ENCODE peak calls at places on chromosomes 1 and 21, in five cellular contexts. One of them, this sample, is unnamed.

GRCh38 chr1:39524591-39525365 is 33.3 kb downstream of the BMP8A start:
- DNase-seq in D721Med: no peak
- DNase-seq in NCI-H345: no peak
- DNase-seq in substantia nigra: no peak
- DNase-seq in NCI-H1694 treated with DMSO at 0.1 percent for 48 hours: no peak
- DNase-seq in this sample: no peak

GRCh38 chr1:70168283-70168682 is 37.1 kb downstream of the LRRC40 start:
- DNase-seq in substantia nigra: no peak
- DNase-seq in NCI-H1694 treated with DMSO at 0.1 percent for 48 hours: no peak
- DNase-seq in D721Med: no peak
- DNase-seq in NCI-H345: no peak
- DNase-seq in this sample: no peak

GRCh38 chr1:23698466-23698865 is 6.9 kb downstream of the RPL11 start:
- DNase-seq in NCI-H1694 treated with DMSO at 0.1 percent for 48 hours: no peak
- DNase-seq in NCI-H345: no peak
- DNase-seq in D721Med: no peak
- DNase-seq in substantia nigra: no peak
- DNase-seq in this sample: no peak

GRCh38 chr1:50605186-50605875 is 182.1 kb upstream of the DMRTA2 start:
- DNase-seq in substantia nigra: no peak
- DNase-seq in NCI-H345: peak
- DNase-seq in D721Med: no peak
- DNase-seq in NCI-H1694 treated with DMSO at 0.1 percent for 48 hours: peak
- DNase-seq in this sample: peak

GRCh38 chr1:158093376-158093775 is 87.3 kb upstream of the CD1D start:
- DNase-seq in D721Med: no peak
- DNase-seq in NCI-H345: no peak
- DNase-seq in NCI-H1694 treated with DMSO at 0.1 percent for 48 hours: no peak
- DNase-seq in substantia nigra: no peak
- DNase-seq in this sample: no peak

GRCh38 chr21:45640888-45641479 is 2.5 kb upstream of the PCBP3 start:
- DNase-seq in NCI-H345: no peak
- DNase-seq in substantia nigra: no peak
- DNase-seq in NCI-H1694 treated with DMSO at 0.1 percent for 48 hours: no peak
- DNase-seq in D721Med: no peak
- DNase-seq in this sample: no peak

GRCh38 chr1:221497051-221497450 is 244.8 kb downstream of the DUSP10 start:
- DNase-seq in D721Med: no peak
- DNase-seq in substantia nigra: no peak
- DNase-seq in NCI-H1694 treated with DMSO at 0.1 percent for 48 hours: no peak
- DNase-seq in NCI-H345: no peak
- DNase-seq in this sample: no peak

GRCh38 chr21:33212159-33212851 is 17.4 kb upstream of the IFNAR2 start:
- DNase-seq in D721Med: no peak
- DNase-seq in substantia nigra: no peak
- DNase-seq in NCI-H1694 treated with DMSO at 0.1 percent for 48 hours: no peak
- DNase-seq in NCI-H345: no peak
- DNase-seq in this sample: no peak

GRCh38 chr1:182608850-182609610 is 4.8 kb upstream of the RGS16 start:
- DNase-seq in NCI-H345: no peak
- DNase-seq in NCI-H1694 treated with DMSO at 0.1 percent for 48 hours: no peak
- DNase-seq in substantia nigra: no peak
- DNase-seq in D721Med: no peak
- DNase-seq in this sample: no peak

GRCh38 chr1:12305377-12305776 is 75.5 kb downstream of the VPS13D start:
- DNase-seq in NCI-H1694 treated with DMSO at 0.1 percent for 48 hours: no peak
- DNase-seq in substantia nigra: no peak
- DNase-seq in NCI-H345: no peak
- DNase-seq in D721Med: no peak
- DNase-seq in this sample: no peak

GRCh38 chr1:77175230-77175844 is 43.9 kb downstream of the PIGK start:
- DNase-seq in D721Med: no peak
- DNase-seq in substantia nigra: no peak
- DNase-seq in NCI-H1694 treated with DMSO at 0.1 percent for 48 hours: no peak
- DNase-seq in NCI-H345: no peak
- DNase-seq in this sample: peak

GRCh38 chr1:206771353-206771722 is 765 bp downstream of the IL19 start:
- DNase-seq in D721Med: no peak
- DNase-seq in NCI-H345: no peak
- DNase-seq in substantia nigra: no peak
- DNase-seq in NCI-H1694 treated with DMSO at 0.1 percent for 48 hours: no peak
- DNase-seq in this sample: no peak

GRCh38 chr1:100622966-100623762 is 85.2 kb downstream of the GPR88 start:
- DNase-seq in NCI-H345: no peak
- DNase-seq in substantia nigra: no peak
- DNase-seq in NCI-H1694 treated with DMSO at 0.1 percent for 48 hours: no peak
- DNase-seq in D721Med: no peak
- DNase-seq in this sample: no peak

GRCh38 chr1:155504207-155504606 is 58.4 kb downstream of the ASH1L start:
- DNase-seq in NCI-H345: peak
- DNase-seq in substantia nigra: no peak
- DNase-seq in D721Med: no peak
- DNase-seq in NCI-H1694 treated with DMSO at 0.1 percent for 48 hours: peak
- DNase-seq in this sample: peak

This sample was measured in Calu3.